ENCODE peak calls at places on chromosomes 7 and 10, in six cellular contexts. One of them, this sample, is unnamed.

GRCh38 chr10:3654496-3654895 is 130.5 kb downstream of the KLF6 start:
- DNase-seq in sigmoid colon: no peak
- DNase-seq in heart right ventricle: no peak
- DNase-seq in hepatocyte: no peak
- DNase-seq in heart left ventricle: no peak
- DNase-seq in CD4-positive, alpha-beta memory T cell: no peak
- DNase-seq in this sample: no peak

GRCh38 chr7:19362099-19362498 is 216.9 kb upstream of the FERD3L start:
- DNase-seq in heart left ventricle: no peak
- DNase-seq in sigmoid colon: no peak
- DNase-seq in heart right ventricle: no peak
- DNase-seq in CD4-positive, alpha-beta memory T cell: no peak
- DNase-seq in hepatocyte: no peak
- DNase-seq in this sample: no peak

GRCh38 chr7:98387544-98388226 is 13.2 kb downstream of the BAIAP2L1 start:
- DNase-seq in sigmoid colon: no peak
- DNase-seq in CD4-positive, alpha-beta memory T cell: no peak
- DNase-seq in heart left ventricle: no peak
- DNase-seq in hepatocyte: no peak
- DNase-seq in heart right ventricle: no peak
- DNase-seq in this sample: no peak

GRCh38 chr10:60914676-60915075 is 29.3 kb downstream of the RHOBTB1 start:
- DNase-seq in CD4-positive, alpha-beta memory T cell: no peak
- DNase-seq in sigmoid colon: peak
- DNase-seq in heart right ventricle: peak
- DNase-seq in heart left ventricle: no peak
- DNase-seq in hepatocyte: no peak
- DNase-seq in this sample: no peak

GRCh38 chr10:78742730-78743615 is 325.8 kb upstream of the ZMIZ1 start:
- DNase-seq in heart right ventricle: peak
- DNase-seq in CD4-positive, alpha-beta memory T cell: peak
- DNase-seq in sigmoid colon: peak
- DNase-seq in heart left ventricle: peak
- DNase-seq in hepatocyte: no peak
- DNase-seq in this sample: no peak

GRCh38 chr10:78944658-78945333 is 124.0 kb upstream of the ZMIZ1 start:
- DNase-seq in sigmoid colon: peak
- DNase-seq in heart left ventricle: peak
- DNase-seq in hepatocyte: peak
- DNase-seq in CD4-positive, alpha-beta memory T cell: no peak
- DNase-seq in heart right ventricle: peak
- DNase-seq in this sample: no peak

GRCh38 chr7:74493295-74493694 is 39.6 kb downstream of the GTF2IRD1 start:
- DNase-seq in heart right ventricle: no peak
- DNase-seq in CD4-positive, alpha-beta memory T cell: no peak
- DNase-seq in heart left ventricle: no peak
- DNase-seq in sigmoid colon: no peak
- DNase-seq in hepatocyte: no peak
- DNase-seq in this sample: no peak

GRCh38 chr7:109529712-109530111 is 960.0 kb downstream of the DNAJB9 start:
- DNase-seq in heart left ventricle: no peak
- DNase-seq in sigmoid colon: no peak
- DNase-seq in hepatocyte: no peak
- DNase-seq in heart right ventricle: no peak
- DNase-seq in CD4-positive, alpha-beta memory T cell: no peak
- DNase-seq in this sample: no peak

GRCh38 chr7:158450476-158451124 is 137.0 kb downstream of the PTPRN2 start:
- DNase-seq in heart right ventricle: no peak
- DNase-seq in hepatocyte: no peak
- DNase-seq in heart left ventricle: no peak
- DNase-seq in CD4-positive, alpha-beta memory T cell: no peak
- DNase-seq in sigmoid colon: no peak
- DNase-seq in this sample: no peak

GRCh38 chr7:131328387-131329175 is 905 bp downstream of the MKLN1 start:
- DNase-seq in heart left ventricle: no peak
- DNase-seq in heart right ventricle: no peak
- DNase-seq in hepatocyte: no peak
- DNase-seq in sigmoid colon: no peak
- DNase-seq in CD4-positive, alpha-beta memory T cell: no peak
- DNase-seq in this sample: no peak

GRCh38 chr10:63901228-63901627 is 380.0 kb downstream of the REEP3 start:
- DNase-seq in heart right ventricle: no peak
- DNase-seq in CD4-positive, alpha-beta memory T cell: no peak
- DNase-seq in hepatocyte: no peak
- DNase-seq in sigmoid colon: no peak
- DNase-seq in heart left ventricle: no peak
- DNase-seq in this sample: no peak

GRCh38 chr7:66344166-66344565 is 139.0 kb downstream of the TPST1 start:
- DNase-seq in sigmoid colon: no peak
- DNase-seq in hepatocyte: no peak
- DNase-seq in heart right ventricle: no peak
- DNase-seq in heart left ventricle: no peak
- DNase-seq in CD4-positive, alpha-beta memory T cell: no peak
- DNase-seq in this sample: no peak

GRCh38 chr10:33199731-33200130 is 134.7 kb downstream of the NRP1 start:
- DNase-seq in heart right ventricle: no peak
- DNase-seq in CD4-positive, alpha-beta memory T cell: no peak
- DNase-seq in hepatocyte: no peak
- DNase-seq in sigmoid colon: no peak
- DNase-seq in heart left ventricle: no peak
- DNase-seq in this sample: no peak

GRCh38 chr7:68699090-68699711 is 899.1 kb upstream of the AUTS2 start:
- DNase-seq in hepatocyte: no peak
- DNase-seq in heart right ventricle: no peak
- DNase-seq in sigmoid colon: no peak
- DNase-seq in heart left ventricle: no peak
- DNase-seq in CD4-positive, alpha-beta memory T cell: no peak
- DNase-seq in this sample: no peak

GRCh38 chr7:77752016-77752415 is 46.2 kb downstream of the TMEM60 start:
- DNase-seq in sigmoid colon: no peak
- DNase-seq in CD4-positive, alpha-beta memory T cell: no peak
- DNase-seq in heart right ventricle: no peak
- DNase-seq in hepatocyte: no peak
- DNase-seq in heart left ventricle: no peak
- DNase-seq in this sample: no peak

GRCh38 chr7:26918241-26918640 is 53.9 kb upstream of the SKAP2 start:
- DNase-seq in CD4-positive, alpha-beta memory T cell: no peak
- DNase-seq in sigmoid colon: no peak
- DNase-seq in heart left ventricle: no peak
- DNase-seq in hepatocyte: no peak
- DNase-seq in heart right ventricle: no peak
- DNase-seq in this sample: no peak

GRCh38 chr10:78964274-78964951 is 104.4 kb upstream of the ZMIZ1 start:
- DNase-seq in hepatocyte: no peak
- DNase-seq in heart left ventricle: no peak
- DNase-seq in CD4-positive, alpha-beta memory T cell: no peak
- DNase-seq in heart right ventricle: no peak
- DNase-seq in sigmoid colon: no peak
- DNase-seq in this sample: no peak

GRCh38 chr10:5565671-5566581 is 41.2 kb downstream of the CALML3 start:
- DNase-seq in sigmoid colon: peak
- DNase-seq in hepatocyte: no peak
- DNase-seq in CD4-positive, alpha-beta memory T cell: no peak
- DNase-seq in heart right ventricle: no peak
- DNase-seq in heart left ventricle: no peak
- DNase-seq in this sample: peak

GRCh38 chr7:24715661-24716479 is 41.4 kb downstream of the GSDME start:
- DNase-seq in heart right ventricle: no peak
- DNase-seq in hepatocyte: peak
- DNase-seq in heart left ventricle: no peak
- DNase-seq in sigmoid colon: no peak
- DNase-seq in CD4-positive, alpha-beta memory T cell: no peak
- DNase-seq in this sample: no peak

GRCh38 chr7:144391823-144392255 is 11.7 kb downstream of the NOBOX start:
- DNase-seq in CD4-positive, alpha-beta memory T cell: peak
- DNase-seq in sigmoid colon: peak
- DNase-seq in heart right ventricle: peak
- DNase-seq in heart left ventricle: no peak
- DNase-seq in hepatocyte: peak
- DNase-seq in this sample: no peak

GRCh38 chr7:14604606-14605005 is 297.9 kb downstream of the DGKB start:
- DNase-seq in CD4-positive, alpha-beta memory T cell: no peak
- DNase-seq in heart left ventricle: no peak
- DNase-seq in heart right ventricle: no peak
- DNase-seq in sigmoid colon: no peak
- DNase-seq in hepatocyte: no peak
- DNase-seq in this sample: no peak

GRCh38 chr7:66771795-66772194 is 31.3 kb downstream of the RABGEF1 start:
- DNase-seq in CD4-positive, alpha-beta memory T cell: no peak
- DNase-seq in heart right ventricle: no peak
- DNase-seq in heart left ventricle: no peak
- DNase-seq in sigmoid colon: no peak
- DNase-seq in hepatocyte: no peak
- DNase-seq in this sample: no peak

GRCh38 chr7:954330-955238 is at the start of gene ADAP1:
- DNase-seq in heart left ventricle: peak
- DNase-seq in heart right ventricle: no peak
- DNase-seq in CD4-positive, alpha-beta memory T cell: peak
- DNase-seq in hepatocyte: peak
- DNase-seq in sigmoid colon: peak
- DNase-seq in this sample: no peak
- H3K27ac ChIP-seq in heart left ventricle: no peak
- H3K27ac ChIP-seq in heart right ventricle: peak
- H3K27ac ChIP-seq in CD4-positive, alpha-beta memory T cell: no peak
- H3K27ac ChIP-seq in hepatocyte: peak
- H3K27ac ChIP-seq in sigmoid colon: peak
- H3K27ac ChIP-seq in this sample: no peak

GRCh38 chr7:45122975-45123860 is 11.7 kb upstream of the TBRG4 start:
- DNase-seq in CD4-positive, alpha-beta memory T cell: peak
- DNase-seq in sigmoid colon: no peak
- DNase-seq in heart left ventricle: no peak
- DNase-seq in hepatocyte: no peak
- DNase-seq in heart right ventricle: no peak
- DNase-seq in this sample: no peak
- H3K27ac ChIP-seq in CD4-positive, alpha-beta memory T cell: peak
- H3K27ac ChIP-seq in sigmoid colon: no peak
- H3K27ac ChIP-seq in heart left ventricle: no peak
- H3K27ac ChIP-seq in hepatocyte: no peak
- H3K27ac ChIP-seq in heart right ventricle: no peak
- H3K27ac ChIP-seq in this sample: no peak

GRCh38 chr7:81672872-81673271 is 97.0 kb downstream of the HGF start:
- DNase-seq in heart right ventricle: no peak
- DNase-seq in heart left ventricle: no peak
- DNase-seq in sigmoid colon: no peak
- DNase-seq in CD4-positive, alpha-beta memory T cell: no peak
- DNase-seq in hepatocyte: no peak
- DNase-seq in this sample: no peak
- H3K27ac ChIP-seq in heart right ventricle: no peak
- H3K27ac ChIP-seq in heart left ventricle: no peak
- H3K27ac ChIP-seq in sigmoid colon: no peak
- H3K27ac ChIP-seq in CD4-positive, alpha-beta memory T cell: no peak
- H3K27ac ChIP-seq in hepatocyte: no peak
- H3K27ac ChIP-seq in this sample: no peak

GRCh38 chr10:114502071-114502470 is 97.8 kb upstream of the AFAP1L2 start:
- DNase-seq in CD4-positive, alpha-beta memory T cell: no peak
- DNase-seq in hepatocyte: no peak
- DNase-seq in sigmoid colon: no peak
- DNase-seq in heart right ventricle: no peak
- DNase-seq in heart left ventricle: no peak
- DNase-seq in this sample: no peak

GRCh38 chr10:114506874-114507385 is 102.6 kb upstream of the AFAP1L2 start:
- DNase-seq in heart right ventricle: no peak
- DNase-seq in heart left ventricle: no peak
- DNase-seq in hepatocyte: no peak
- DNase-seq in sigmoid colon: no peak
- DNase-seq in CD4-positive, alpha-beta memory T cell: no peak
- DNase-seq in this sample: no peak

GRCh38 chr10:114501650-114502049 is 97.3 kb upstream of the AFAP1L2 start:
- DNase-seq in sigmoid colon: no peak
- DNase-seq in heart left ventricle: no peak
- DNase-seq in hepatocyte: no peak
- DNase-seq in CD4-positive, alpha-beta memory T cell: no peak
- DNase-seq in heart right ventricle: no peak
- DNase-seq in this sample: no peak

GRCh38 chr10:114507449-114507848 is 103.1 kb upstream of the AFAP1L2 start:
- DNase-seq in heart left ventricle: peak
- DNase-seq in CD4-positive, alpha-beta memory T cell: no peak
- DNase-seq in sigmoid colon: no peak
- DNase-seq in heart right ventricle: peak
- DNase-seq in hepatocyte: peak
- DNase-seq in this sample: no peak

GRCh38 chr10:114504769-114505579 is 100.7 kb upstream of the AFAP1L2 start:
- DNase-seq in hepatocyte: peak
- DNase-seq in heart left ventricle: peak
- DNase-seq in heart right ventricle: no peak
- DNase-seq in sigmoid colon: peak
- DNase-seq in CD4-positive, alpha-beta memory T cell: no peak
- DNase-seq in this sample: no peak
- H3K27ac ChIP-seq in hepatocyte: peak
- H3K27ac ChIP-seq in heart left ventricle: peak
- H3K27ac ChIP-seq in heart right ventricle: peak
- H3K27ac ChIP-seq in sigmoid colon: peak
- H3K27ac ChIP-seq in CD4-positive, alpha-beta memory T cell: no peak
- H3K27ac ChIP-seq in this sample: peak

GRCh38 chr10:58952747-58953466 is 223.5 kb upstream of the PHYHIPL start:
- DNase-seq in heart right ventricle: peak
- DNase-seq in sigmoid colon: no peak
- DNase-seq in hepatocyte: peak
- DNase-seq in CD4-positive, alpha-beta memory T cell: no peak
- DNase-seq in heart left ventricle: peak
- DNase-seq in this sample: no peak
- H3K27ac ChIP-seq in heart right ventricle: peak
- H3K27ac ChIP-seq in sigmoid colon: peak
- H3K27ac ChIP-seq in hepatocyte: peak
- H3K27ac ChIP-seq in CD4-positive, alpha-beta memory T cell: no peak
- H3K27ac ChIP-seq in heart left ventricle: no peak
- H3K27ac ChIP-seq in this sample: no peak

This sample was measured in coronary artery.